ENCODE peak calls at places on chromosomes 11 and 22, in six cellular contexts. N is fibroblast of lung; V is effector memory CD4-positive, alpha-beta T cell; X is cardiac fibroblast; M is brain microvascular endothelial cell; F is neuronal stem cell. A is an unnamed sample.

GRCh38 chr11:92552942-92553341 is 328.3 kb downstream of the FAT3 start:
- DNase-seq in N (no peak), V (no peak), X (peak; percentile 4), M (no peak), F (no peak), A (no peak)

GRCh38 chr22:19789828-19790227 is 29.2 kb downstream of the TBX1 start:
- DNase-seq in N (no peak), V (no peak), X (no peak), M (no peak), F (no peak), A (no peak)

GRCh38 chr22:38862375-38863329 is 9.4 kb downstream of the CBX6 start:
- DNase-seq in N (peak; percentile 36), V (no peak), X (peak; percentile 72), M (no peak), F (no peak), A (peak; percentile 42)

GRCh38 chr11:7572001-7572712 is 58.4 kb downstream of the PPFIBP2 start:
- DNase-seq in N (no peak), V (no peak), X (no peak), M (no peak), F (no peak), A (no peak)

GRCh38 chr22:45531944-45532631 is 29.4 kb downstream of the FBLN1 start:
- DNase-seq in N (no peak), V (no peak), X (no peak), M (no peak), F (no peak), A (no peak)

GRCh38 chr22:26476705-26477340 is 6.8 kb downstream of the HPS4 start:
- DNase-seq in N (peak; percentile 94), V (no peak), X (peak; percentile 72), M (peak; percentile 69), F (no peak), A (no peak)

GRCh38 chr11:72524711-72525110 is 90.4 kb upstream of the CLPB start:
- DNase-seq in N (peak; percentile 65), V (no peak), X (no peak), M (peak; percentile 63), F (no peak), A (peak; percentile 64)

GRCh38 chr11:88384004-88384677 is 46.6 kb upstream of the CTSC start:
- DNase-seq in N (peak; percentile 83), V (no peak), X (peak; percentile 34), M (peak; percentile 19), F (no peak), A (no peak)

GRCh38 chr11:77096591-77097019 is 6.0 kb upstream of the OMP start:
- DNase-seq in N (no peak), V (no peak), X (no peak), M (no peak), F (no peak), A (no peak)

GRCh38 chr11:100687630-100688395 is 725 bp downstream of the ARHGAP42 start:
- DNase-seq in N (peak; percentile 84), V (no peak), X (peak; percentile 86), M (peak; percentile 72), F (peak; percentile 70), A (peak; percentile 56)

GRCh38 chr11:30392221-30392784 is 69.4 kb downstream of the ARL14EP start:
- DNase-seq in N (peak; percentile 0), V (no peak), X (peak; percentile 3), M (no peak), F (no peak), A (no peak)

GRCh38 chr11:122649133-122649532 is 6.4 kb upstream of the UBASH3B start:
- DNase-seq in N (peak; percentile 54), V (no peak), X (peak; percentile 31), M (no peak), F (no peak), A (no peak)

GRCh38 chr22:20128902-20129746 is 2.5 kb upstream of the ZDHHC8 start:
- DNase-seq in N (no peak), V (peak; percentile 38), X (peak; percentile 40), M (peak; percentile 43), F (no peak), A (peak; percentile 36)

GRCh38 chr22:25061605-25062377 is 109.3 kb downstream of the KIAA1671 start:
- DNase-seq in N (no peak), V (no peak), X (no peak), M (no peak), F (no peak), A (no peak)

GRCh38 chr22:22788460-22789037 is 99.1 kb upstream of the IGLL5 start:
- DNase-seq in N (no peak), V (no peak), X (no peak), M (no peak), F (no peak), A (no peak)

GRCh38 chr11:96185220-96185768 is 157.7 kb downstream of the MAML2 start:
- DNase-seq in N (no peak), V (no peak), X (no peak), M (no peak), F (no peak), A (no peak)
- H3K4me3 ChIP-seq in N (no peak overlapping the region), V (no peak overlapping the region), X (no peak overlapping the region), M (no peak overlapping the region), F (no peak overlapping the region), A (no peak overlapping the region)

GRCh38 chr11:128610765-128611617 is 23.6 kb upstream of the ETS1 start:
- DNase-seq in N (no peak), V (no peak), X (no peak), M (no peak), F (no peak), A (no peak)
- H3K4me3 ChIP-seq in N (no peak overlapping the region), V (peak overlapping the region; percentile 28), X (no peak overlapping the region), M (no peak overlapping the region), F (no peak overlapping the region), A (no peak overlapping the region)

DNA sequence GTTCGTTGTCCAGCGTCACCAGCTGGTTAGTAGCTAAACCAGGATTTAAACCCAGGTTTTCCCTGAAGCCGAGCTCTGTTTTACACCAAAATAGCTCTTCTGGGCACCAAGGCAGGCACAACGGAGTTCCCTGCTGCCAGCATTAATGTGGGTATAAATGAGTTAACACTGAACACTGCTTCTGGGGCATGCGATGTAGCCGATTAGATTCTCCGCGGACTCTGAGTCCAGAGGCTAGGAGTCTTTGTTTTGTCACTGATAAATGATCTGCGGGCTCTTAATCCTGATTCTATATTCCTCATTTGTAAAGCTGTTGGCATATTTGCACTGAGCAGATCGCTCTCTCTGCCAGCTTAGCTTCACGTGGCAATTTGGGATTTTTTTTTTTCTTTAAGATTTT is 16.8 kb upstream of the LDLRAD3 start:
- DNase-seq in N (peak; percentile 11), V (no peak), X (no peak), M (no peak), F (no peak), A (no peak)
- H3K4me3 ChIP-seq in N (no peak overlapping the region), V (no peak overlapping the region), X (no peak overlapping the region), M (no peak overlapping the region), F (no peak overlapping the region), A (no peak overlapping the region)

GRCh38 chr11:85809881-85810280 is 1.1 kb downstream of the SYTL2 start:
- DNase-seq in N (no peak), V (no peak), X (no peak), M (peak; percentile 36), F (no peak), A (peak; percentile 17)
- H3K4me3 ChIP-seq in N (peak overlapping the region; percentile 0), V (peak overlapping the region; percentile 81), X (no peak overlapping the region), M (peak overlapping the region; percentile 61), F (no peak overlapping the region), A (peak overlapping the region; percentile 58)

GRCh38 chr11:67118059-67118766 is 850 bp upstream of the KDM2A start:
- DNase-seq in N (peak; percentile 17), V (peak; percentile 46), X (peak; percentile 29), M (no peak), F (no peak), A (no peak)

GRCh38 chr11:67119577-67120391 is 721 bp downstream of the KDM2A start:
- DNase-seq in N (no peak), V (no peak), X (peak; percentile 14), M (no peak), F (peak; percentile 11), A (peak; percentile 27)

GRCh38 chr11:67118801-67119576 is at the start of gene KDM2A:
- DNase-seq in N (peak; percentile 98), V (peak; percentile 99), X (peak; percentile 99), M (peak; percentile 98), F (peak; percentile 99), A (peak; percentile 98)

GRCh38 chr11:67117667-67118058 is 1.4 kb upstream of the KDM2A start:
- DNase-seq in N (no peak), V (peak; percentile 14), X (peak; percentile 24), M (no peak), F (no peak), A (no peak)

DNA sequence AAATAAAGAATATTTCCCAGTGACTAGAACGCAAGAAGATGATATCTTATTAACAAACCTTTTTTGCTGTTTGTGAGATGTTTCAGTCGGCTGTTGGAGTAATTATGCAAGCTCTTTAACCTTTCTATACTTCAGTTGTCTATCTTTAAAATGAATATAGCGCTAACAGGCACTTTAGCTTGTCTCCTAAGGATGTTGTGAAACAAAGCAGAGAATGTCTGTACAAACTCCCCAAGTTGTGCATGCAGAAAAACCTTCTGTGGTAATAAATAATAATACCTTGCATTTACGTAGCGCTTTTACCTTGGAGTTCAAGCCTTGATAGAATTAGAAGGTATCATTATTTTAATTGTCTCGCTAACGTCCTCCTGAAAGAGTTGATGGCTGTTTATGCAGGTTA is 1.9 kb upstream of the KDM2A start:
- DNase-seq in N (no peak), V (no peak), X (no peak), M (no peak), F (no peak), A (no peak)
- H3K4me3 ChIP-seq in N (no peak overlapping the region), V (peak overlapping the region; percentile 37), X (no peak overlapping the region), M (no peak overlapping the region), F (no peak overlapping the region), A (no peak overlapping the region)

GRCh38 chr11:65120831-65121230 is 1.1 kb downstream of the FAU start:
- DNase-seq in N (no peak), V (no peak), X (no peak), M (no peak), F (no peak), A (no peak)

GRCh38 chr11:65121447-65121864 is 478 bp downstream of the FAU start:
- DNase-seq in N (no peak), V (no peak), X (no peak), M (no peak), F (no peak), A (no peak)

GRCh38 chr11:65124480-65125196 is 2.5 kb downstream of the MRPL49 start:
- DNase-seq in N (no peak), V (no peak), X (no peak), M (no peak), F (no peak), A (no peak)

GRCh38 chr11:65119670-65119995 is 2.1 kb upstream of the ZNHIT2 start:
- DNase-seq in N (no peak), V (no peak), X (no peak), M (no peak), F (no peak), A (no peak)

GRCh38 chr11:65121865-65122696 is at the start of the genes FAU and MRPL49:
- DNase-seq in N (peak; percentile 96), V (peak; percentile 98), X (peak; percentile 98), M (peak; percentile 96), F (peak; percentile 94), A (peak; percentile 97)
- H3K4me3 ChIP-seq in N (peak within 1 kb of the TSS; percentile 86), V (peak within 1 kb of the TSS; percentile 80), X (peak within 1 kb of the TSS; percentile 92), M (peak within 1 kb of the TSS; percentile 71), F (peak within 1 kb of the TSS; percentile 88), A (peak within 1 kb of the TSS; percentile 99)

GRCh38 chr11:113404859-113405430 is 17.4 kb downstream of the ANKK1 start:
- DNase-seq in N (no peak), V (no peak), X (no peak), M (no peak), F (no peak), A (no peak)
- H3K4me3 ChIP-seq in N (no peak overlapping the region), V (no peak overlapping the region), X (no peak overlapping the region), M (no peak overlapping the region), F (no peak overlapping the region), A (no peak overlapping the region)